ENCODE peak calls at places on chromosomes 13 and 19, in eight cellular contexts. M is neuronal stem cell, X is colonic mucosa, V is stomach, T is right cardiac atrium, B is neural progenitor cell, K is K562, C is GM23248. D is an unnamed sample.

GRCh38 chr13:98664924-98665637 is 87.4 kb downstream of the SLC15A1 start:
- DNase-seq in M (no peak), X (no peak), V (no peak), T (no peak), B (no peak), K (no peak), C (peak), D (no peak)

GRCh38 chr19:18089726-18090125 is 3.0 kb upstream of the IL12RB1 start:
- DNase-seq in M (no peak), X (no peak), V (no peak), T (no peak), B (no peak), K (no peak), C (no peak), D (no peak)

GRCh38 chr19:17026706-17027427 is at the start of gene CPAMD8:
- DNase-seq in M (peak), X (no peak), V (no peak), T (no peak), B (peak), K (no peak), C (no peak), D (peak)

GRCh38 chr19:8988204-8988603 is 22.0 kb downstream of the MUC16 start:
- DNase-seq in M (no peak), X (no peak), V (no peak), T (no peak), B (peak), K (peak), C (no peak), D (peak)

GRCh38 chr13:97256343-97256783 is 34.2 kb downstream of the MBNL2 start:
- DNase-seq in M (no peak), X (no peak), V (no peak), T (no peak), B (no peak), K (peak), C (peak), D (no peak)

GRCh38 chr19:15108145-15108844 is 1.1 kb downstream of the SYDE1 start:
- DNase-seq in M (no peak), X (no peak), V (no peak), T (no peak), B (peak), K (no peak), C (peak), D (no peak)

GRCh38 chr13:65028101-65028500 is 2202.0 kb downstream of the PCDH9 start:
- DNase-seq in M (no peak), X (no peak), V (no peak), T (no peak), B (no peak), K (no peak), C (no peak), D (no peak)

GRCh38 chr19:34145741-34146202 is 26.5 kb upstream of the LSM14A start:
- DNase-seq in M (peak), X (peak), V (peak), T (peak), B (peak), K (peak), C (peak), D (peak)

GRCh38 chr13:51942189-51942588 is 69.1 kb downstream of the ATP7B start:
- DNase-seq in M (no peak), X (peak), V (peak), T (no peak), B (no peak), K (no peak), C (no peak), D (no peak)

GRCh38 chr13:48001127-48001881 is at the start of gene SUCLA2:
- DNase-seq in M (peak), X (peak), V (peak), T (peak), B (peak), K (peak), C (peak), D (peak)

GRCh38 chr19:38970664-38971532 is 4.6 kb downstream of the FBXO17 start:
- DNase-seq in M (no peak), X (no peak), V (no peak), T (no peak), B (no peak), K (no peak), C (peak), D (peak)

GRCh38 chr19:49921871-49922755 is 6.9 kb upstream of the ATF5 start:
- DNase-seq in M (no peak), X (no peak), V (no peak), T (no peak), B (no peak), K (no peak), C (peak), D (peak)

GRCh38 chr13:113113846-113114271 is 8.3 kb downstream of the F7 start:
- DNase-seq in M (no peak), X (no peak), V (no peak), T (no peak), B (no peak), K (no peak), C (no peak), D (no peak)

GRCh38 chr19:55690109-55690768 is 15.2 kb downstream of the EPN1 start:
- DNase-seq in M (no peak), X (no peak), V (no peak), T (no peak), B (no peak), K (no peak), C (no peak), D (no peak)

GRCh38 chr13:24452044-24452443 is 60.5 kb downstream of the PARP4 start:
- DNase-seq in M (no peak), X (no peak), V (no peak), T (no peak), B (no peak), K (no peak), C (no peak), D (no peak)

GRCh38 chr19:8515317-8515716 is 1.4 kb upstream of the ZNF414 start:
- DNase-seq in M (no peak), X (no peak), V (no peak), T (no peak), B (no peak), K (no peak), C (no peak), D (peak)

GRCh38 chr13:113802090-113802531 is 43.1 kb downstream of the TMEM255B start:
- DNase-seq in M (peak), X (peak), V (no peak), T (peak), B (peak), K (peak), C (peak), D (peak)

GRCh38 chr13:52749446-52749845 is 9.8 kb upstream of the CNMD start:
- DNase-seq in M (no peak), X (no peak), V (no peak), T (no peak), B (no peak), K (no peak), C (no peak), D (no peak)

GRCh38 chr13:33114146-33114545 is 97.9 kb downstream of the KL start:
- DNase-seq in M (no peak), X (no peak), V (no peak), T (no peak), B (no peak), K (no peak), C (no peak), D (no peak)

GRCh38 chr13:73025212-73026012 is 33.4 kb upstream of the KLF5 start:
- DNase-seq in M (no peak), X (no peak), V (no peak), T (no peak), B (no peak), K (no peak), C (peak), D (no peak)

GRCh38 chr19:50658438-50659317 is 9.4 kb downstream of the C19orf81 start:
- DNase-seq in M (peak), X (peak), V (peak), T (peak), B (peak), K (peak), C (peak), D (peak)

GRCh38 chr13:112870737-112871287 is 98.2 kb upstream of the MCF2L start:
- DNase-seq in M (no peak), X (no peak), V (no peak), T (no peak), B (no peak), K (no peak), C (no peak), D (no peak)

GRCh38 chr19:5186293-5187050 is 154.1 kb downstream of the PTPRS start:
- DNase-seq in M (no peak), X (no peak), V (no peak), T (no peak), B (no peak), K (no peak), C (peak), D (no peak)

GRCh38 chr19:32287086-32287485 is 58.3 kb upstream of the ZNF507 start:
- DNase-seq in M (no peak), X (no peak), V (no peak), T (no peak), B (no peak), K (no peak), C (no peak), D (peak)

GRCh38 chr13:50513528-50513863 is 330.0 kb downstream of the DLEU7 start:
- DNase-seq in M (no peak), X (no peak), V (no peak), T (no peak), B (no peak), K (no peak), C (no peak), D (no peak)

GRCh38 chr13:113972451-113973217 is 1.2 kb downstream of the C13orf46 start:
- DNase-seq in M (no peak), X (no peak), V (no peak), T (peak), B (no peak), K (no peak), C (no peak), D (no peak)

GRCh38 chr13:47816835-47817234 is 184.2 kb downstream of the SUCLA2 start:
- DNase-seq in M (peak), X (no peak), V (no peak), T (no peak), B (peak), K (no peak), C (no peak), D (no peak)

GRCh38 chr13:89857502-89857901 is 1490.0 kb upstream of the MIR17HG start:
- DNase-seq in M (no peak), X (no peak), V (no peak), T (no peak), B (no peak), K (no peak), C (no peak), D (no peak)

GRCh38 chr19:9958451-9958850 is 22.1 kb upstream of the OLFM2 start:
- DNase-seq in M (no peak), X (no peak), V (no peak), T (no peak), B (no peak), K (no peak), C (peak), D (no peak)

GRCh38 chr19:23855676-23856075 is 59.0 kb upstream of the ZNF726 start:
- DNase-seq in M (no peak), X (no peak), V (no peak), T (no peak), B (no peak), K (no peak), C (no peak), D (peak)

GRCh38 chr13:39578821-39579291 is 24.1 kb downstream of the LHFPL6 start:
- DNase-seq in M (no peak), X (no peak), V (no peak), T (no peak), B (no peak), K (no peak), C (no peak), D (no peak)

GRCh38 chr19:4518345-4519171 is at the start of gene PLIN4:
- DNase-seq in M (no peak), X (no peak), V (peak), T (peak), B (no peak), K (no peak), C (peak), D (no peak)

GRCh38 chr19:48512504-48513288 is 1.1 kb upstream of the LMTK3 start:
- DNase-seq in M (no peak), X (no peak), V (no peak), T (no peak), B (peak), K (no peak), C (no peak), D (peak)
- H3K4me3 ChIP-seq in M (peak), X (peak), V (peak), T (no peak), B (peak), K (peak), C (peak), D (peak)

GRCh38 chr19:861099-861755 is 1.8 kb downstream of the CFD start:
- DNase-seq in M (no peak), X (no peak), V (no peak), T (no peak), B (no peak), K (no peak), C (no peak), D (no peak)
- H3K4me3 ChIP-seq in M (peak), X (peak), V (peak), T (peak), B (peak), K (peak), C (no peak), D (peak)

GRCh38 chr13:83935566-83935965 is 53.3 kb upstream of the SLITRK1 start:
- DNase-seq in M (no peak), X (no peak), V (no peak), T (no peak), B (no peak), K (no peak), C (no peak), D (no peak)
- H3K4me3 ChIP-seq in M (no peak), X (no peak), V (no peak), T (no peak), B (no peak), K (no peak), C (no peak), D (no peak)

DNA sequence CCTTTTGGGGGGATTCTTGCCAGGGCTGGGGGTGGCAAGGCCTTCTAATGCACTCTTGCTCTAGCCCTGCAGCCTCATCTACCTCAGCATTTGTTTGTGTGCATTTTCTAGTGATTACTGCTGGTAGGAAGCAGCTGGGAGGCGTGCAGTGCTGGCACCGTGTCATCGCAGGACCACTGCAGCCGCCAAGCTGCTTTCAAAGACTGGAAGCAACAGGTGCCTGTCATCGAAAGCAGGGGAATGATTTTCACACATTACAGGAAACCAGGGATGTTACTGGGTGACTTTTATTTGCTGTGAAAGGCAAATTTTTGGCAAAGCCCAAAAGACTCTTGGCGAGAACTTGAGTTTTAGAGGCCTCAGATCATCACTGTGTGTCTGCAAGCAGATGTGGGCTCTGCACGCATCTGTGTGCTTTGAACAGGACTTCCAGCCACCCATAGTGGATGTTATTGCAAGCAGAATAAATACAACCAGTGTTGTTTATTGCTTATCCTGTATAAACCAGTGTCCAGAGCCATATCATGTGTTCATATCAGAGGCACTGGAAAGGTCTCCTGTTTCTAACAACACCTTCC is 176.4 kb downstream of the FLT1 start:
- DNase-seq in M (no peak), X (no peak), V (no peak), T (no peak), B (no peak), K (no peak), C (no peak), D (no peak)
- H3K4me3 ChIP-seq in M (no peak), X (no peak), V (no peak), T (no peak), B (no peak), K (no peak), C (no peak), D (no peak)

GRCh38 chr13:27967736-27968315 is 1.3 kb downstream of the CDX2 start:
- DNase-seq in M (no peak), X (no peak), V (peak), T (no peak), B (peak), K (no peak), C (no peak), D (no peak)
- H3K4me3 ChIP-seq in M (no peak), X (peak), V (peak), T (no peak), B (no peak), K (no peak), C (no peak), D (peak)

GRCh38 chr19:577439-578392 is 5.3 kb downstream of the BSG start:
- DNase-seq in M (no peak), X (no peak), V (no peak), T (no peak), B (no peak), K (no peak), C (no peak), D (no peak)

GRCh38 chr19:580274-580835 is 8.0 kb downstream of the BSG start:
- DNase-seq in M (no peak), X (no peak), V (no peak), T (no peak), B (no peak), K (no peak), C (no peak), D (no peak)

GRCh38 chr19:581399-582111 is 8.1 kb upstream of the HCN2 start:
- DNase-seq in M (no peak), X (no peak), V (no peak), T (no peak), B (no peak), K (no peak), C (no peak), D (no peak)

GRCh38 chr19:579111-579841 is 6.9 kb downstream of the BSG start:
- DNase-seq in M (no peak), X (no peak), V (no peak), T (no peak), B (no peak), K (no peak), C (no peak), D (no peak)

GRCh38 chr19:579842-580155 is 7.4 kb downstream of the BSG start:
- DNase-seq in M (no peak), X (no peak), V (no peak), T (no peak), B (no peak), K (no peak), C (no peak), D (no peak)
- H3K4me3 ChIP-seq in M (no peak), X (no peak), V (no peak), T (no peak), B (no peak), K (no peak), C (no peak), D (no peak)

D was measured in NB4.